ENCODE peak calls at places on chromosomes 1 and 21, in six cellular contexts. C is Right ventricle myocardium inferior, Z is heart right ventricle, G is WTC11, D is retina, M is HL-60. A is an unnamed sample.

GRCh38 chr1:28890435-28890834 is 23.9 kb upstream of the EPB41 start:
- DNase-seq in C (no peak), G (no peak), Z (no peak), M (no peak), D (no peak), A (no peak)

GRCh38 chr1:228259368-228259894 is 51.6 kb downstream of the OBSCN start:
- DNase-seq in C (no peak), M (no peak), Z (no peak), G (no peak), D (no peak), A (no peak)

GRCh38 chr1:25545767-25546166 is 2.4 kb downstream of the LDLRAP1 start:
- DNase-seq in M (no peak), C (no peak), G (no peak), Z (no peak), D (no peak), A (no peak)

GRCh38 chr1:1371354-1371740 is 3.7 kb downstream of the AURKAIP1 start:
- DNase-seq in M (peak; percentile 80), G (no peak), Z (no peak), D (no peak), C (peak; percentile 48), A (no peak)

GRCh38 chr1:246107516-246108277 is 399.4 kb downstream of the SMYD3 start:
- DNase-seq in M (no peak), C (no peak), Z (no peak), D (peak; percentile 51), G (no peak), A (no peak)

GRCh38 chr21:38777521-38777920 is 28.2 kb upstream of the ETS2 start:
- DNase-seq in Z (no peak), C (no peak), D (no peak), M (no peak), G (no peak), A (no peak)

GRCh38 chr1:85447000-85447943 is 17.7 kb downstream of the DDAH1 start:
- DNase-seq in C (no peak), Z (no peak), D (no peak), G (no peak), M (no peak), A (no peak)

GRCh38 chr1:26373281-26373680 is 731 bp upstream of the ZNF683 start:
- DNase-seq in C (no peak), G (no peak), M (no peak), Z (no peak), D (no peak), A (no peak)

GRCh38 chr1:8965121-8965820 is 19.6 kb downstream of the CA6 start:
- DNase-seq in G (no peak), M (no peak), C (no peak), Z (no peak), D (no peak), A (no peak)

GRCh38 chr1:181135815-181136737 is 47.6 kb downstream of the IER5 start:
- DNase-seq in G (no peak), C (no peak), D (no peak), Z (no peak), M (no peak), A (no peak)

GRCh38 chr1:37233606-37234005 is 199.3 kb upstream of the GRIK3 start:
- DNase-seq in D (no peak), G (no peak), C (no peak), M (no peak), Z (no peak), A (no peak)

GRCh38 chr1:86913399-86913895 is 479 bp downstream of the SELENOF start:
- DNase-seq in M (peak; percentile 36), D (no peak), G (no peak), C (no peak), Z (no peak), A (no peak)

GRCh38 chr1:72281637-72282270 is 585 bp downstream of the NEGR1 start:
- DNase-seq in M (no peak), C (no peak), D (no peak), Z (no peak), G (peak; percentile 14), A (no peak)

GRCh38 chr1:32724678-32725594 is 22.4 kb upstream of the SYNC start:
- DNase-seq in C (no peak), D (no peak), M (peak; percentile 69), Z (peak; percentile 37), G (no peak), A (peak; percentile 74)

GRCh38 chr1:98366343-98366742 is 295.2 kb upstream of the SNX7 start:
- DNase-seq in Z (no peak), C (no peak), D (no peak), M (no peak), G (no peak), A (no peak)

GRCh38 chr1:29696656-29697390 is 460.5 kb downstream of the PTPRU start:
- DNase-seq in C (no peak), D (no peak), Z (no peak), G (no peak), M (no peak), A (no peak)

GRCh38 chr1:167431261-167431908 is 86.9 kb downstream of the CD247 start:
- DNase-seq in Z (no peak), G (no peak), D (peak; percentile 47), M (no peak), C (no peak), A (no peak)

GRCh38 chr1:39933956-39934941 is 20.7 kb upstream of the MFSD2A start:
- DNase-seq in M (peak; percentile 99), Z (peak; percentile 42), C (peak; percentile 85), D (no peak), G (no peak), A (peak; percentile 95)

GRCh38 chr1:235307158-235308124 is 20.5 kb downstream of the ARID4B start:
- DNase-seq in C (no peak), D (no peak), G (no peak), M (no peak), Z (no peak), A (no peak)

GRCh38 chr1:214899908-214900470 is 182.5 kb upstream of the KCNK2 start:
- DNase-seq in G (no peak), M (no peak), Z (no peak), C (no peak), D (no peak), A (no peak)

GRCh38 chr1:150889650-150890416 is 2.9 kb downstream of the CTXND2 start:
- DNase-seq in D (no peak), G (no peak), C (no peak), M (no peak), Z (no peak), A (no peak)

GRCh38 chr1:223709598-223709997 is 2.7 kb upstream of the CAPN2 start:
- DNase-seq in Z (no peak), C (no peak), G (no peak), D (no peak), M (no peak), A (no peak)

GRCh38 chr1:212062832-212063438 is 27.4 kb downstream of the DTL start:
- DNase-seq in Z (no peak), C (no peak), D (peak; percentile 7), M (no peak), G (no peak), A (no peak)

GRCh38 chr1:217402301-217402700 is 228.6 kb downstream of the GPATCH2 start:
- DNase-seq in Z (no peak), C (no peak), G (no peak), D (no peak), M (no peak), A (no peak)

GRCh38 chr1:88549536-88549935 is 134.5 kb upstream of the PKN2 start:
- DNase-seq in D (no peak), M (no peak), Z (no peak), C (no peak), G (no peak), A (no peak)

GRCh38 chr1:47262787-47263413 is 30.9 kb upstream of the TAL1 start:
- DNase-seq in G (peak; percentile 60), M (peak; percentile 23), C (no peak), Z (peak; percentile 47), D (peak; percentile 10), A (no peak)

GRCh38 chr1:17831619-17832018 is 76.5 kb downstream of the ACTL8 start:
- DNase-seq in Z (peak; percentile 33), C (no peak), M (peak; percentile 1), D (no peak), G (peak; percentile 70), A (no peak)

GRCh38 chr1:34166191-34167090 is 1.4 kb upstream of the CSMD2 start:
- DNase-seq in G (peak; percentile 80), M (no peak), Z (no peak), D (peak; percentile 69), C (no peak), A (no peak)

A was measured in left colon.